ENCODE peak calls at places on chromosomes 5 and 9, in five cellular contexts. One of them, this sample, is unnamed.

GRCh38 chr9:88723751-88724150 is 188.8 kb downstream of the NXNL2 start:
- DNase-seq in HCT116: no peak
- DNase-seq in HepG2: no peak
- DNase-seq in GM12878: no peak
- DNase-seq in K562: no peak
- DNase-seq in this sample: no peak

GRCh38 chr5:1447772-1448361 is 2.6 kb upstream of the SLC6A3 start:
- DNase-seq in HepG2: no peak
- DNase-seq in K562: no peak
- DNase-seq in HCT116: no peak
- DNase-seq in GM12878: no peak
- DNase-seq in this sample: no peak

GRCh38 chr9:111052831-111053230 is 14.6 kb upstream of the LPAR1 start:
- DNase-seq in K562: no peak
- DNase-seq in GM12878: no peak
- DNase-seq in HCT116: no peak
- DNase-seq in HepG2: no peak
- DNase-seq in this sample: no peak

GRCh38 chr9:21988056-21988990 is 5.9 kb downstream of the CDKN2A start:
- DNase-seq in GM12878: no peak
- DNase-seq in HCT116: no peak
- DNase-seq in K562: no peak
- DNase-seq in HepG2: no peak
- DNase-seq in this sample: no peak

GRCh38 chr5:17127743-17128231 is 89.6 kb upstream of the BASP1 start:
- DNase-seq in GM12878: no peak
- DNase-seq in HCT116: no peak
- DNase-seq in HepG2: no peak
- DNase-seq in K562: no peak
- DNase-seq in this sample: no peak

GRCh38 chr5:132744659-132745058 is 2.6 kb upstream of the CCNI2 start:
- DNase-seq in HepG2: no peak
- DNase-seq in K562: no peak
- DNase-seq in HCT116: no peak
- DNase-seq in GM12878: no peak
- DNase-seq in this sample: no peak

GRCh38 chr9:135108801-135109500 is 21.5 kb downstream of the OLFM1 start:
- DNase-seq in HCT116: no peak
- DNase-seq in K562: no peak
- DNase-seq in GM12878: no peak
- DNase-seq in HepG2: no peak
- DNase-seq in this sample: no peak

GRCh38 chr5:163916376-163916775 is 411.0 kb downstream of the MAT2B start:
- DNase-seq in HCT116: no peak
- DNase-seq in K562: no peak
- DNase-seq in HepG2: no peak
- DNase-seq in GM12878: peak; percentile 73
- DNase-seq in this sample: no peak

GRCh38 chr9:125103021-125103420 is 40.3 kb downstream of the SCAI start:
- DNase-seq in GM12878: no peak
- DNase-seq in HCT116: no peak
- DNase-seq in HepG2: no peak
- DNase-seq in K562: no peak
- DNase-seq in this sample: no peak

GRCh38 chr5:115419794-115420585 is 123.5 kb upstream of the CCDC112 start:
- DNase-seq in HCT116: peak; percentile 67
- DNase-seq in K562: no peak
- DNase-seq in GM12878: no peak
- DNase-seq in HepG2: no peak
- DNase-seq in this sample: peak; percentile 55

GRCh38 chr5:136028782-136029742 is at the start of gene TGFBI:
- DNase-seq in HepG2: peak; percentile 61
- DNase-seq in K562: no peak
- DNase-seq in GM12878: no peak
- DNase-seq in HCT116: no peak
- DNase-seq in this sample: peak; percentile 39

GRCh38 chr9:91177081-91177480 is 184.6 kb downstream of the AUH start:
- DNase-seq in K562: no peak
- DNase-seq in HepG2: no peak
- DNase-seq in HCT116: no peak
- DNase-seq in GM12878: no peak
- DNase-seq in this sample: no peak

GRCh38 chr9:70566066-70566465 is 151.6 kb upstream of the KLF9 start:
- DNase-seq in HepG2: no peak
- DNase-seq in GM12878: no peak
- DNase-seq in HCT116: no peak
- DNase-seq in K562: no peak
- DNase-seq in this sample: no peak

GRCh38 chr5:172452398-172453205 is 1.7 kb downstream of the SH3PXD2B start:
- DNase-seq in GM12878: no peak
- DNase-seq in HepG2: no peak
- DNase-seq in K562: no peak
- DNase-seq in HCT116: peak; percentile 54
- DNase-seq in this sample: no peak

DNA sequence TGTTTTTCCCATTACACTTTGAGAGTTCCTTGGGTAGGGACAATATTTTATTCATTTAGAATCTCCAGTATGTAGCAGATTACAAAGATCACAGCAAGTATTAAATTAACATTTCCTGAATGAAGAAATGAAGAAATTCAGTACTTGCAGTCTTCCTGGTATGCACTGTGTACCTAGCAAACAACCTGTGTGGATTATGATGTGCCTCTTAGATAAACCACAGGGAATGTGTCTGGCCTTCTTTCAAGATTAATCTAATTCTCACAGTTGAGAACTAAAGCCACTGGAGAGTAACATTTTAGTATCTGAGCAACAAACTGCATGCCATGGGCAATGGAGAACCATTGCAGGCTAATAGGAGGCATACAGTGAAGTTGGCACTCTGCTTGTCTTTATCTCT is 199.4 kb downstream of the AP3B1 start:
- DNase-seq in HepG2: no peak
- DNase-seq in GM12878: no peak
- DNase-seq in HCT116: no peak
- DNase-seq in K562: no peak
- DNase-seq in this sample: no peak
- TF ChIP-seq YY1 in HepG2: no peak
- TF ChIP-seq YY1 in GM12878: no peak
- TF ChIP-seq YY1 in HCT116: no peak
- TF ChIP-seq YY1 in K562: no peak
- TF ChIP-seq YY1 in this sample: no peak

GRCh38 chr9:34572628-34573027 is 16.9 kb downstream of the CNTFR start:
- DNase-seq in HCT116: no peak
- DNase-seq in GM12878: no peak
- DNase-seq in HepG2: no peak
- DNase-seq in K562: no peak
- DNase-seq in this sample: no peak
- TF ChIP-seq ZNF274 in HCT116: no peak
- TF ChIP-seq ZNF274 in GM12878: no peak
- TF ChIP-seq ZNF274 in HepG2: no peak
- TF ChIP-seq ZNF274 in K562: no peak
- TF ChIP-seq ZNF274 in this sample: no peak

GRCh38 chr9:114484854-114485443 is 20.3 kb downstream of the WHRN start:
- DNase-seq in HepG2: no peak
- DNase-seq in K562: peak; percentile 68
- DNase-seq in HCT116: peak; percentile 73
- DNase-seq in GM12878: peak; percentile 80
- DNase-seq in this sample: no peak
- TF ChIP-seq YY1 in HepG2: no peak
- TF ChIP-seq YY1 in K562: no peak
- TF ChIP-seq YY1 in HCT116: no peak
- TF ChIP-seq YY1 in GM12878: peak; percentile 4
- TF ChIP-seq YY1 in this sample: no peak

GRCh38 chr5:139422307-139422893 is 16.9 kb downstream of the DNAJC18 start:
- DNase-seq in HCT116: peak; percentile 48
- DNase-seq in HepG2: peak; percentile 66
- DNase-seq in K562: peak; percentile 78
- DNase-seq in GM12878: no peak
- DNase-seq in this sample: peak; percentile 40
- TF ChIP-seq ZNF274 in HCT116: no peak
- TF ChIP-seq ZNF274 in HepG2: no peak
- TF ChIP-seq ZNF274 in K562: no peak
- TF ChIP-seq ZNF274 in GM12878: no peak
- TF ChIP-seq ZNF274 in this sample: no peak

GRCh38 chr9:137878146-137878941 is 762 bp downstream of the CACNA1B start:
- DNase-seq in HepG2: no peak
- DNase-seq in GM12878: no peak
- DNase-seq in K562: peak; percentile 68
- DNase-seq in HCT116: no peak
- DNase-seq in this sample: peak; percentile 71
- TF ChIP-seq YY1 in HepG2: no peak
- TF ChIP-seq YY1 in GM12878: no peak
- TF ChIP-seq YY1 in K562: no peak
- TF ChIP-seq YY1 in HCT116: no peak
- TF ChIP-seq YY1 in this sample: no peak

GRCh38 chr9:137129089-137129455 is 9.9 kb upstream of the GRIN1 start:
- DNase-seq in GM12878: no peak
- DNase-seq in K562: peak; percentile 41
- DNase-seq in HCT116: no peak
- DNase-seq in HepG2: no peak
- DNase-seq in this sample: no peak

GRCh38 chr9:137126786-137127185 is 12.2 kb upstream of the GRIN1 start:
- DNase-seq in HCT116: no peak
- DNase-seq in HepG2: no peak
- DNase-seq in K562: no peak
- DNase-seq in GM12878: no peak
- DNase-seq in this sample: no peak

GRCh38 chr9:137129456-137130175 is 9.3 kb upstream of the GRIN1 start:
- DNase-seq in GM12878: peak; percentile 75
- DNase-seq in K562: peak; percentile 93
- DNase-seq in HCT116: peak; percentile 81
- DNase-seq in HepG2: peak; percentile 81
- DNase-seq in this sample: peak; percentile 81

GRCh38 chr9:137127301-137128157 is 11.4 kb upstream of the GRIN1 start:
- DNase-seq in K562: peak; percentile 55
- DNase-seq in HCT116: no peak
- DNase-seq in GM12878: no peak
- DNase-seq in HepG2: peak; percentile 65
- DNase-seq in this sample: no peak

DNA sequence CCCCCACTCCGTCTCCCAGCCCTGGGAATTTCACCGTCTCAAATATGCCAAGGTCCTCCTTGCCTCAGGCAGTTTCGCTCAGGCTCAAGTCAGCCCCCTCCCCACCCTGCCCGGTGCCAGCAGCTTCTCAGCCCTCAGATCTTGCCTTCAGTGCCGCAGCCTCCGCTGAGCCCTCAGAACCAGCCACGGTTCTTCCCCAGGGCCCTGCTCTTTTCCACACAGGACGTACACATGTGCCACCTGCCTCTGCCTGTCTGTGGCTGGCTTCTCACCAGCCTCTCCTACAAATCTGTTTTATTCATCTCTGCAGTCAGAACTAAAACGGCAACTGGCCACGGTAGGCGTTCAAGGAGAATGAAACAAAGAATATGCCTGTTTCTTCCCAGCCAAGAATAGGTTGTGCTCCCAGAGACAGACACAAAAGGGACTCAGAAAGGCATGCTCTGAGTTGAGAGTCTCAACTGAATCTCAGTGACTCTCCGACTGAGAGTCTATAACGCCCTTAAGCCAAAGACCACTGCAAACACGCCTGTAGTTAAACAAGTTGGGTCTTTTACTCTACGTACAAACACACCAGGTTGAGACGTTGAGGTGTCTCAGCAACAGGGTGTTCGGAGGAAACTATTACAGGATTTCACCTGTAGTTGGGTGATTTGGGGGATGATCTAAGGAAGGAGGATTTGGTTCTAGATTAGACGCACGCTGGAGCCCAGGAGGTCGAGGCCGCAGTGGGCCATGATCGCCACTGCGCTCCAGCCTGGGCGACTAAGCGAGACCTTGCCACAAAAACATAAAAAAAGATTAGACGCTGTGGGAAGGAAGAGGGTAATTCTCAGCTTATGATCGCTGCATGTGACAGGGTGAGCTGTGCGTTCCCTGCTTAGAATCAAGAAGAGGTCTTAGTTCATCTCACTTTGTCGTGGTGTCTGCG is 10.5 kb upstream of the GRIN1 start:
- DNase-seq in HepG2: no peak
- DNase-seq in GM12878: no peak
- DNase-seq in K562: no peak
- DNase-seq in HCT116: no peak
- DNase-seq in this sample: no peak
- TF ChIP-seq ZNF274 in HepG2: no peak
- TF ChIP-seq ZNF274 in GM12878: no peak
- TF ChIP-seq ZNF274 in K562: no peak
- TF ChIP-seq ZNF274 in HCT116: no peak
- TF ChIP-seq ZNF274 in this sample: no peak

GRCh38 chr5:73232266-73233041 is 59.5 kb downstream of the TMEM174 start:
- DNase-seq in HCT116: no peak
- DNase-seq in HepG2: no peak
- DNase-seq in K562: no peak
- DNase-seq in GM12878: no peak
- DNase-seq in this sample: no peak
- TF ChIP-seq YY1 in HCT116: no peak
- TF ChIP-seq YY1 in HepG2: no peak
- TF ChIP-seq YY1 in K562: no peak
- TF ChIP-seq YY1 in GM12878: no peak
- TF ChIP-seq YY1 in this sample: no peak

GRCh38 chr9:93944011-93944410 is 11.1 kb downstream of the BARX1 start:
- DNase-seq in HCT116: no peak
- DNase-seq in HepG2: no peak
- DNase-seq in GM12878: no peak
- DNase-seq in K562: no peak
- DNase-seq in this sample: no peak
- TF ChIP-seq ZNF274 in HCT116: no peak
- TF ChIP-seq ZNF274 in HepG2: no peak
- TF ChIP-seq ZNF274 in GM12878: no peak
- TF ChIP-seq ZNF274 in K562: no peak
- TF ChIP-seq ZNF274 in this sample: no peak

GRCh38 chr5:58683567-58683966 is 100.7 kb downstream of the RAB3C start:
- DNase-seq in HepG2: no peak
- DNase-seq in GM12878: no peak
- DNase-seq in K562: no peak
- DNase-seq in HCT116: no peak
- DNase-seq in this sample: no peak
- TF ChIP-seq YY1 in HepG2: no peak
- TF ChIP-seq YY1 in GM12878: no peak
- TF ChIP-seq YY1 in K562: no peak
- TF ChIP-seq YY1 in HCT116: no peak
- TF ChIP-seq YY1 in this sample: no peak